ENCODE peak calls at places on chromosomes 6 and 20, in ten cellular contexts. Y, V, R, T, X, Z, S, I, K and U are unnamed samples.

GRCh38 chr20:62364911-62365736 is 2.0 kb downstream of the LAMA5 start:
- DNase-seq in Y (no peak), Z (no peak), S (no peak), X (no peak), R (peak), K (no peak), I (no peak), V (no peak), T (peak), U (peak)

GRCh38 chr20:41693136-41693979 is 75.2 kb upstream of the CHD6 start:
- DNase-seq in Y (peak), I (peak), X (peak), S (peak), Z (peak), V (peak), R (peak), T (peak), K (peak), U (peak)

GRCh38 chr6:1872649-1873131 is 263.0 kb downstream of the FOXC1 start:
- DNase-seq in R (peak), Y (peak), Z (no peak), K (no peak), S (no peak), I (peak), V (no peak), X (peak), T (peak), U (peak)

GRCh38 chr6:108921547-108922331 is 73.5 kb downstream of the ARMC2 start:
- DNase-seq in V (peak), S (no peak), I (no peak), Y (no peak), K (no peak), Z (no peak), X (no peak), R (peak), T (no peak), U (no peak)

GRCh38 chr20:12788936-12789335 is 219.8 kb upstream of the SPTLC3 start:
- DNase-seq in V (no peak), Z (no peak), I (no peak), R (no peak), Y (no peak), X (no peak), S (no peak), T (no peak), K (no peak), U (no peak)

GRCh38 chr6:55069132-55069781 is 105.1 kb upstream of the HCRTR2 start:
- DNase-seq in S (peak), I (peak), R (no peak), V (peak), K (peak), Y (peak), X (peak), T (peak), Z (peak), U (peak)

GRCh38 chr6:22789315-22789714 is 219.9 kb downstream of the HDGFL1 start:
- DNase-seq in R (no peak), K (no peak), Y (no peak), V (peak), Z (no peak), X (no peak), I (no peak), S (no peak), T (no peak), U (no peak)

GRCh38 chr6:41286544-41287346 is at the start of gene TREM1:
- DNase-seq in Z (no peak), K (no peak), V (peak), T (peak), S (no peak), I (no peak), Y (no peak), X (no peak), R (peak), U (no peak)

GRCh38 chr6:109071125-109071917 is 23.3 kb downstream of the SESN1 start:
- DNase-seq in Z (no peak), X (no peak), S (no peak), V (no peak), K (no peak), R (no peak), Y (no peak), T (no peak), I (no peak), U (no peak)

GRCh38 chr20:64266988-64267387 is 11.4 kb downstream of the PCMTD2 start:
- DNase-seq in I (no peak), Y (no peak), S (no peak), X (no peak), Z (no peak), T (no peak), R (no peak), K (no peak), V (no peak), U (no peak)

GRCh38 chr6:163284151-163284550 is 130.4 kb upstream of the QKI start:
- DNase-seq in Z (no peak), I (no peak), Y (no peak), K (no peak), S (no peak), R (no peak), V (no peak), T (no peak), X (no peak), U (no peak)

GRCh38 chr20:40144581-40144980 is 544.5 kb downstream of the MAFB start:
- DNase-seq in S (no peak), R (no peak), I (no peak), Z (no peak), X (no peak), K (no peak), Y (no peak), T (no peak), V (no peak), U (no peak)

GRCh38 chr6:134764741-134765140 is 185.2 kb downstream of the ALDH8A1 start:
- DNase-seq in R (no peak), T (no peak), I (no peak), S (no peak), K (no peak), V (no peak), Y (no peak), Z (no peak), X (no peak), U (no peak)

GRCh38 chr20:64164123-64164836 is at the start of gene MYT1:
- DNase-seq in I (no peak), Z (no peak), T (no peak), X (no peak), K (no peak), V (no peak), S (no peak), Y (no peak), R (no peak), U (peak)

GRCh38 chr6:44128020-44128917 is 915 bp downstream of the TMEM63B start:
- DNase-seq in Y (peak), T (peak), I (no peak), S (peak), K (peak), R (peak), V (peak), X (peak), Z (peak), U (peak)

GRCh38 chr20:53869466-53870258 is 200.7 kb downstream of the BCAS1 start:
- DNase-seq in Z (peak), S (peak), Y (peak), R (peak), K (peak), V (peak), X (peak), T (peak), I (no peak), U (peak)

DNA sequence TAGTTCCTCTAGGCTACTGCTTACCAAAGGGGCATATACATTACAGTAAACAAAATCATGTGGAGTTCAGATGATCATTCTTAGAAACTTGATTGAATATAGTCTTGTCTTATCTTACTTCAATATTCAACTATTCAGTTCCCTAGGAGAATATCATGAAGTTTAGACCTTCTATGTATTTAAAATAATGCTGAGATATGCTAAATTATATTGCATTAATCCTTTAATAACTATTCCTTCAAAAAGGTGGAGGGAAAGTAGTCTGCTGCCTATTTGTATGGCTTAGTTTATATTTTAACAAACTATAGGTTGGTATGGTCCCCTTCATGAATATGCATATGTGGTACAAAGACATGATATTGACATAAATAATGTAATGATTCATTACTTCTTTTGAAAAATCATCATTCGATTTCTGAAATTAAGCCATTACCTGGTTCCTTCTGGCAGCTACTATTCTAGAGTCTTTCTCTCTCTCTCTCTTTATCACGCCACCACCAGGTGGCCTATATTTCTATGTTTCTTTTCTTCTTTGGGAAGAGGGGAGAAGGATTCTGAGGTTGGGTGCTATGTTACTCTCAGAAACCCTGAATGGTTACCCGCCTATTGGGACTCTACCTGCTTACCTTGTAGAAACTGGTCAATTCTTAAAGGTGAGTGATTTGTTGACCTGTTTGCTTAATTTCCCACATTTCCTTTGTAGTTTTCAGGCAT is 855.8 kb downstream of the HACE1 start:
- DNase-seq in I (no peak), R (no peak), T (no peak), V (no peak), Z (no peak), Y (no peak), K (no peak), S (no peak), X (peak), U (no peak)
- TF ChIP-seq CTCF in I (no peak), R (no peak), T (peak), V (no peak), Z (no peak), Y (no peak), K (no peak), S (no peak), X (no peak), U (no peak)

GRCh38 chr20:16824664-16825063 is 76.5 kb downstream of the OTOR start:
- DNase-seq in R (no peak), T (no peak), S (no peak), V (no peak), Y (no peak), X (no peak), Z (no peak), I (no peak), K (no peak), U (no peak)

GRCh38 chr20:16816192-16816591 is 68.0 kb downstream of the OTOR start:
- DNase-seq in V (no peak), T (no peak), S (no peak), I (no peak), Z (no peak), X (no peak), R (no peak), Y (peak), K (no peak), U (no peak)

GRCh38 chr20:16819483-16819882 is 71.3 kb downstream of the OTOR start:
- DNase-seq in Z (no peak), T (no peak), K (no peak), R (no peak), Y (no peak), S (no peak), X (no peak), I (no peak), V (peak), U (no peak)

GRCh38 chr20:16821211-16822089 is 73.3 kb downstream of the OTOR start:
- DNase-seq in T (peak), K (peak), X (peak), Y (peak), S (peak), Z (peak), V (peak), I (no peak), R (no peak), U (peak)
- TF ChIP-seq CTCF in T (peak), K (peak), X (peak), Y (peak), S (peak), Z (peak), V (peak), I (peak), R (peak), U (peak)

GRCh38 chr6:57040011-57040410 is 6.5 kb upstream of the KIAA1586 start:
- DNase-seq in Y (peak), I (no peak), Z (no peak), T (no peak), V (no peak), K (no peak), S (no peak), X (no peak), R (no peak), U (no peak)
- TF ChIP-seq CTCF in Y (no peak), I (no peak), Z (no peak), T (no peak), V (peak), K (no peak), S (no peak), X (peak), R (no peak), U (no peak)

DNA sequence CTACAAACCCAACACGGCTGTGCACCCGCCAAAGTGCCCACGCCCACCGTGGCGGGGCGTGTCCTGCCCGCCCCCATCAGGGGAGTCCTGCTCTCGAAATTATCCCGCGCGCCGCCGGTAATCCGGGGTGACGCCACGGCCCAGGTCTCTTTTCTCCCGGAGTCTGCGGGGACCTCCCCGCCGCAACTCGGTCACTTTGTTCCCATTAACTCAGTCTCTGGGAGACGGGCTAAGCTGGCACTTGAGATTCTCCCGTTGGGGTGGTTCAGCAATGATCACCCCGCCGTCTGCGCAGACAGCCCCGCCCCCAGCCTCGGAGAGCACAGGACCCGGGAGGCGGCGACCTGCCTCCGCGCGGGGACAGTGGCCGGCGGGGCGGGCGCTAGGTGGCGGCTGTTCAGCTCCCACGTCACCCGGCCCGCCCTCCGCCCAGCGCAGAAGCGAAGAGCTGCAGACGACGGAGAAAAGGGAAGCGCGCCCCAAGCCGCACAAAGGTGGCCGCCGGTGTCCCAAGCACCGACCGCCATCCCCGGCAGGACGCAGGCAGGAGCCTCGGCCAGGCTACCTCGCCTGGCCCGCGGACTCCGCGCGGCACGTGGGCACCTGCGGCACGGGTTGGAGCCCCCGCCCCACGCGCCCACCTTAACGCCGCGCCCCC is 31.5 kb downstream of the SF3B5 start:
- DNase-seq in T (peak), X (peak), K (peak), R (peak), S (peak), Y (peak), Z (peak), V (peak), I (no peak), U (peak)
- TF ChIP-seq CTCF in T (peak), X (peak), K (no peak), R (no peak), S (peak), Y (no peak), Z (peak), V (no peak), I (no peak), U (no peak)

DNA sequence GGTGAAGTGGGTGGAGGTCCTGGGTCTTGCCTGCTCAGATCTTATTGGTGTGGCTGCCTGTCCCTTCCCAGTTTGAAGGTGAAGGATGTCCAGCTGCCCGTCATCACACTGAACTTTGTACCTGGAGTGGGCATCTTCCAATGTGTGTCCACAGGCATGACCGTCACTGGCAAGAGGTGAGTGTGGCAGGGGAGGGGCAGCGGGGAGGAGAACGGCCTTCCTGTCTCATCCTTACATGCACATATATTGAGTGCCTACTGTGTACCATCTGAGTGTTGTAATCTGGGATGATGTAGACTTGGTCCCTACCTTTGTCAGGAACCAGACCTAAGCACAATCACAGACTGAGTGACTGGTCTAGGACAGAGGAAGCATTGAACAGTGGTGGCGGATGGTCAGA is 2.7 kb downstream of the BPIFB6 start:
- DNase-seq in I (no peak), S (no peak), Z (no peak), Y (no peak), R (no peak), K (no peak), V (no peak), T (no peak), X (no peak), U (no peak)
- TF ChIP-seq CTCF in I (no peak), S (no peak), Z (no peak), Y (no peak), R (no peak), K (no peak), V (no peak), T (no peak), X (no peak), U (no peak)

GRCh38 chr6:122360809-122361208 is 38.6 kb upstream of the HSF2 start:
- DNase-seq in S (no peak), V (no peak), X (no peak), R (no peak), K (no peak), Y (no peak), I (no peak), Z (no peak), T (no peak), U (no peak)

GRCh38 chr6:122364084-122364483 is 35.4 kb upstream of the HSF2 start:
- DNase-seq in V (no peak), R (no peak), K (no peak), X (no peak), I (no peak), S (no peak), Z (no peak), T (no peak), Y (no peak), U (no peak)

GRCh38 chr6:122365775-122366403 is 33.6 kb upstream of the HSF2 start:
- DNase-seq in V (peak), Y (no peak), K (no peak), R (no peak), X (no peak), Z (no peak), S (no peak), T (peak), I (no peak), U (no peak)

GRCh38 chr6:122361314-122361979 is 38.0 kb upstream of the HSF2 start:
- DNase-seq in R (no peak), Y (peak), S (no peak), I (no peak), T (no peak), Z (no peak), V (no peak), X (no peak), K (no peak), U (no peak)
- TF ChIP-seq CTCF in R (no peak), Y (no peak), S (no peak), I (no peak), T (no peak), Z (no peak), V (no peak), X (no peak), K (no peak), U (no peak)

GRCh38 chr6:154236646-154237236 is 119.9 kb downstream of the IPCEF1 start:
- DNase-seq in T (no peak), K (no peak), R (no peak), Z (no peak), X (no peak), S (no peak), Y (no peak), V (no peak), I (no peak), U (no peak)
- TF ChIP-seq CTCF in T (no peak), K (no peak), R (no peak), Z (no peak), X (no peak), S (no peak), Y (no peak), V (no peak), I (no peak), U (no peak)

GRCh38 chr6:131762984-131763383 is 44.8 kb upstream of the ENPP1 start:
- DNase-seq in K (no peak), T (no peak), Z (no peak), Y (no peak), I (no peak), R (no peak), S (no peak), V (no peak), X (no peak), U (no peak)
- TF ChIP-seq CTCF in K (no peak), T (no peak), Z (no peak), Y (no peak), I (no peak), R (no peak), S (no peak), V (no peak), X (no peak), U (no peak)